ENCODE peak calls at places on chromosomes 11 and 22, in seven cellular contexts. P is prostate gland, X is GM23338, K is SK-N-MC, I is endothelial cell of umbilical vein, G is transverse colon, Z is HCT116. R is an unnamed sample. For H3K36me3, the result is how much of the 10 kb centered on the place peaks cover.

GRCh38 chr11:70158757-70159389 is 44.2 kb upstream of the FADD start:
- DNase-seq in K (no peak), G (no peak), Z (no peak), I (no peak), X (no peak), P (no peak), R (no peak)

GRCh38 chr11:116257871-116258270 is 514.9 kb downstream of the BUD13 start:
- DNase-seq in P (no peak), K (no peak), G (no peak), X (no peak), I (no peak), Z (no peak), R (no peak)

GRCh38 chr11:85813721-85814120 is 2.8 kb upstream of the SYTL2 start:
- DNase-seq in Z (no peak), G (peak), X (no peak), P (no peak), K (no peak), I (no peak), R (peak)

GRCh38 chr22:26360169-26360885 is 68.7 kb upstream of the ASPHD2 start:
- DNase-seq in X (peak), P (peak), Z (peak), G (peak), I (peak), K (peak), R (peak)

GRCh38 chr11:130631119-130631518 is 182.7 kb downstream of the ADAMTS15 start:
- DNase-seq in I (peak), K (no peak), Z (peak), P (no peak), X (no peak), G (no peak), R (no peak)

GRCh38 chr22:26903030-26903856 is 245.9 kb downstream of the MIAT start:
- DNase-seq in G (peak), P (no peak), I (no peak), Z (no peak), X (peak), K (peak), R (no peak)

GRCh38 chr11:533586-534196 is 1.7 kb downstream of the HRAS start:
- DNase-seq in X (no peak), I (no peak), G (no peak), K (no peak), Z (no peak), P (no peak), R (no peak)

GRCh38 chr11:95443386-95443785 is 212.4 kb upstream of the SESN3 start:
- DNase-seq in G (no peak), P (no peak), I (no peak), Z (no peak), K (no peak), X (no peak), R (no peak)

GRCh38 chr22:49977578-49977977 is 17.0 kb downstream of the PIM3 start:
- DNase-seq in K (no peak), Z (no peak), P (no peak), G (no peak), I (no peak), X (no peak), R (no peak)

GRCh38 chr11:1852885-1853284 is at the start of gene LSP1:
- DNase-seq in X (no peak), P (no peak), Z (no peak), K (no peak), G (peak), I (no peak), R (peak)

GRCh38 chr11:110736158-110736553 is 23.9 kb upstream of the ARHGAP20 start:
- DNase-seq in Z (no peak), X (no peak), I (no peak), K (no peak), G (no peak), P (no peak), R (no peak)

GRCh38 chr11:121376135-121376534 is 76.0 kb upstream of the SORL1 start:
- DNase-seq in G (no peak), X (no peak), K (no peak), I (no peak), Z (no peak), P (no peak), R (no peak)

GRCh38 chr11:2377511-2378443 is 667 bp downstream of the CD81 start:
- DNase-seq in Z (no peak), G (peak), X (peak), P (peak), K (no peak), I (peak), R (peak)

GRCh38 chr11:16484434-16484833 is 128.1 kb upstream of the SOX6 start:
- DNase-seq in X (no peak), P (no peak), Z (no peak), G (no peak), I (no peak), K (no peak), R (no peak)

GRCh38 chr11:11605821-11606450 is 15.9 kb downstream of the GALNT18 start:
- DNase-seq in X (no peak), Z (no peak), P (no peak), I (no peak), K (no peak), G (no peak), R (no peak)

GRCh38 chr11:119478711-119479285 is 55.8 kb upstream of the THY1 start:
- DNase-seq in G (no peak), X (peak), I (no peak), K (no peak), Z (no peak), P (peak), R (peak)

GRCh38 chr11:44530413-44531115 is 34.9 kb upstream of the CD82 start:
- DNase-seq in X (no peak), K (no peak), I (no peak), P (no peak), Z (no peak), G (no peak), R (no peak)

GRCh38 chr11:31045335-31045734 is 324.2 kb downstream of the DCDC1 start:
- DNase-seq in K (no peak), X (peak), I (no peak), Z (peak), G (no peak), P (no peak), R (no peak)

GRCh38 chr11:72758690-72759389 is 6.6 kb upstream of the ARAP1 start:
- DNase-seq in X (no peak), I (no peak), K (no peak), G (no peak), Z (no peak), P (no peak), R (no peak)

GRCh38 chr11:1351278-1351937 is 38.3 kb upstream of the BRSK2 start:
- DNase-seq in K (no peak), G (no peak), I (no peak), Z (peak), X (peak), P (no peak), R (no peak)

GRCh38 chr11:58927393-58928081 is 11.8 kb upstream of the GLYATL1 start:
- DNase-seq in G (peak), Z (no peak), P (peak), I (no peak), K (no peak), X (peak), R (peak)

GRCh38 chr11:59802639-59803176 is 7.9 kb downstream of the MRPL16 start:
- DNase-seq in K (peak), X (peak), P (peak), I (peak), Z (peak), G (no peak), R (no peak)

GRCh38 chr22:39313258-39314001 is 6.0 kb downstream of the RPL3 start:
- DNase-seq in P (no peak), G (no peak), K (no peak), I (no peak), Z (no peak), X (no peak), R (no peak)
- TF ChIP-seq POLR2AphosphoS5 in P (no peak), G (no peak), K (no peak), I (peak), Z (no peak), X (peak), R (no peak)

GRCh38 chr11:122745111-122745510 is 89.6 kb downstream of the UBASH3B start:
- DNase-seq in I (no peak), X (no peak), P (no peak), Z (no peak), G (no peak), K (no peak), R (no peak)
- H3K36me3 ChIP-seq in I (under half), X (under half), P (under half), Z (under half), G (under half), K (under half), R (under half)

GRCh38 chr22:31248138-31248745 is 36.1 kb downstream of the LIMK2 start:
- DNase-seq in I (peak), K (peak), Z (no peak), P (peak), G (peak), X (peak), R (peak)
- TF ChIP-seq POLR2AphosphoS5 in I (no peak), K (no peak), Z (no peak), P (peak), G (no peak), X (no peak), R (peak)

GRCh38 chr11:131704682-131705081 is 334.3 kb downstream of the NTM start:
- DNase-seq in G (no peak), P (no peak), K (no peak), Z (no peak), X (no peak), I (no peak), R (no peak)

GRCh38 chr11:131703311-131703710 is 332.9 kb downstream of the NTM start:
- DNase-seq in P (no peak), Z (no peak), X (no peak), G (no peak), I (no peak), K (no peak), R (no peak)
- H3K36me3 ChIP-seq in P (under half), Z (under half), X (under half), G (under half), I (under half), K (under half), R (under half)

GRCh38 chr11:7056828-7057513 is 31.8 kb upstream of the RBMXL2 start:
- DNase-seq in Z (no peak), G (no peak), K (no peak), P (no peak), X (no peak), I (peak), R (no peak)
- TF ChIP-seq POLR2AphosphoS5 in Z (no peak), G (no peak), K (no peak), P (no peak), X (no peak), I (no peak), R (no peak)

GRCh38 chr11:47280860-47281259 is 10.9 kb downstream of the MADD start:
- DNase-seq in I (no peak), K (no peak), Z (no peak), P (no peak), X (no peak), G (no peak), R (no peak)

GRCh38 chr11:47280099-47280498 is 10.2 kb downstream of the MADD start:
- DNase-seq in G (no peak), P (no peak), X (no peak), Z (no peak), I (no peak), K (no peak), R (no peak)

GRCh38 chr11:47278769-47279168 is 8.8 kb downstream of the MADD start:
- DNase-seq in Z (no peak), P (no peak), G (no peak), I (no peak), K (no peak), X (no peak), R (no peak)

GRCh38 chr11:47276923-47277322 is 7.0 kb downstream of the MADD start:
- DNase-seq in I (no peak), Z (no peak), G (no peak), P (no peak), K (no peak), X (no peak), R (no peak)

DNA sequence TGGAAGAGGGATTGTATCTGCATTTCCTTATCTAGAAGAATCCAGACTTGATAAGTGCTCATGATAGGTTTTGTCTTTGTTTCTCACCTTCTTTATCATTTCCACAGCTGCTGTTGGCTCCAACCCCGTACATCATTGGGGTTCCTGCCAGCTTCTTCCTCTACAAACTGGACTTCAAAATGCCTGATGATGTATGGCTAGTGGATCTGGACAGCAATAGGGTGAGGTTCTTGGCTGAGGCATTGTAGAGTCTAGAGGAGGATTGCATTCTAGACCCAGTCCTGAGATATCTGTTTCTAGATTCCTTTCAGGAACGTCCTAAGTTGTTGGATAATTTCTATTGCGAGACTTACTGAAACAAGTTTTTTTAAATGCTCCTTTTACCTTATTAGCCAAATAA is 8.1 kb downstream of the MADD start:
- DNase-seq in G (no peak), K (no peak), X (no peak), P (no peak), Z (no peak), I (no peak), R (no peak)
- H3K36me3 ChIP-seq in G (half or more), K (half or more), X (under half), P (under half), Z (half or more), I (under half), R (half or more)

DNA sequence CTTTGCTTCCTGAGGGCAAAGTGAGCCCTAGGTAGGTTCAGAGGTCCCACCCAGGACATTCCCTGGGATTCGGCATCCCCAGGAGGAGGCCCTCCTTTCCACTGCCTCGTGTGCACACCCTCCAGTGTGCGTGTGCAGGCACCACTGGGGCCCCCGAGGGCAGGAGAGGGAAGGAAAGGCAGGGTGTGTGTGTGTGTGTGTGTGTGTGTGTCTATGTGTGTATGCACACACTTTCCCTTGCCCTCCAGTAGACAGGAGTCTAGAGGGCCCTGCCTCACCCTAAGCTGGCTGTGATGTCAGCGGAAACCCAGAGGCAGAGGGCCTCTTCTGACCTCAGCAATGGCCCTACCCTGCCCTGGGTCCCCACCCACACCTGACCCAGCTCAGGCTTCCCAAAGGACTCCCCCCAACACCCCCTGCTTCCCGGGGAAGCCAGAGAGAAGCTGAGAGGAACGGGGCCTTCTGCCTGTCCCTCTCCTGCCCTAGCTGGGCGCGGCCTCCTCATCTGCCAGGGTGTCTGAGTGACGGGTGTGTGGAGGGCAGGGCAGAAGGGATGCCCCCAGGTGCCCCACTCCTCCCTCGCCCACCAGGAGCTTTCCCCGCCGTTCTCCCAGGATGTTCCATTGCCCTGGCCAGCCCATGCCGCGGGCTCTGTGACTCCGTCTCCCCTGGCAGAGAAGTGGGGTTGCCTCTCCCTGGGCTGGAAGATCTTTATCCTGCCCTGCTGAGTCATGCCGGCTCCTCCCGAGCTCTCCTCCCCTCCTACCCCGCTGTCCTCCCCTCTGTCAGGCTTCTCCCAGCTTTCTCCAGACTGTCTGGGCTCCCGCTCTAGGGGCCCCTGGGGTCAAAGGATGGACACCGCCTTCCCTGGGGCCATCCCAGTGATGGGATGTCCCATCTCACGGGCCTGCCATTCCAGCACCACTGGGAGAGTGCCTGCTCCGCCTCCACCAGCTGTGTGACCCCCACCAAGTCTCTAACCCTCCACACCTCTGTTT is 6.0 kb upstream of the CLCF1 start:
- DNase-seq in X (no peak), G (no peak), K (no peak), P (no peak), I (no peak), Z (no peak), R (no peak)
- TF ChIP-seq POLR2AphosphoS5 in X (no peak), G (no peak), K (no peak), P (no peak), I (no peak), Z (peak), R (no peak)

DNA sequence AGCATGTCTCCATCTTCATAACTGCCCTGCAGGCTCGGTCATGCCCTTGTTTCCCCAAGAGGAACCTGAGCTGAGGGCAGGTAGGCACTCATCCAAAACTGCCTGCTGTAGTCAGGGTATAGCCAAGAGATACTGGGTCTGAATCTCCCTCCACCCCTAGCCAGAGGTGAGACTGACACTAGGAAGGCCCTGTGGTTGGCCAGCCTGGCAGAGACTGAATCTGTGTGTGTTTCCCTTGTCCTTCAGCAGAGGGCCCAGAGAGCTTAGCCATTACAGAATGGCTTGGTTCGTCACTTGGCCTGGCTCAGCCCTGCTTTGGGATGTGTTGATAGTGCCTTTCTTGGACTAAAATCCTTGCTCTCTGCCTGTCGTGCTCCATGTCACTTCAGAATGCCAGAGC is 79.3 kb upstream of the SUSD2 start:
- DNase-seq in K (no peak), G (no peak), X (no peak), Z (no peak), I (no peak), P (no peak), R (no peak)
- H3K36me3 ChIP-seq in K (under half), G (under half), X (under half), Z (under half), I (under half), P (under half), R (half or more)

GRCh38 chr11:114076974-114077373 is 17.5 kb downstream of the ZBTB16 start:
- DNase-seq in G (no peak), X (no peak), K (peak), Z (no peak), P (no peak), I (no peak), R (no peak)

GRCh38 chr11:114077482-114078305 is 18.2 kb downstream of the ZBTB16 start:
- DNase-seq in I (no peak), G (peak), P (no peak), Z (no peak), K (no peak), X (no peak), R (no peak)

GRCh38 chr11:114074546-114075342 is 15.2 kb downstream of the ZBTB16 start:
- DNase-seq in Z (no peak), I (no peak), X (no peak), P (no peak), K (no peak), G (no peak), R (no peak)

GRCh38 chr11:114075343-114075610 is 15.8 kb downstream of the ZBTB16 start:
- DNase-seq in P (no peak), G (no peak), X (no peak), I (no peak), Z (no peak), K (no peak), R (no peak)

GRCh38 chr11:114075891-114076441 is 16.5 kb downstream of the ZBTB16 start:
- DNase-seq in I (peak), P (no peak), K (no peak), Z (peak), G (no peak), X (peak), R (no peak)
- TF ChIP-seq POLR2AphosphoS5 in I (no peak), P (peak), K (no peak), Z (no peak), G (no peak), X (no peak), R (no peak)

GRCh38 chr11:34105079-34105956 is at the start of gene NAT10:
- DNase-seq in P (peak), I (peak), X (peak), G (peak), Z (peak), K (peak), R (peak)
- H3K36me3 ChIP-seq in P (under half), I (under half), X (under half), G (under half), Z (under half), K (half or more), R (under half)